ENCODE peak calls at places on chromosomes 11 and 22, in ten cellular contexts. One of them, this sample, is unnamed. For H3K27me3, the result is how much of the 10 kb centered on the place peaks cover.

GRCh38 chr11:15136166-15136565 is 21.4 kb downstream of the INSC start:
- DNase-seq in Peyer's patch: no peak
- DNase-seq in heart left ventricle: no peak
- DNase-seq in prostate gland: no peak
- DNase-seq in uterus: no peak
- DNase-seq in GM12878: no peak
- DNase-seq in HCT116: no peak
- DNase-seq in stomach: no peak
- DNase-seq in body of pancreas: no peak
- DNase-seq in testis: no peak
- DNase-seq in this sample: no peak

GRCh38 chr11:61473370-61474025 is 35.1 kb upstream of the LRRC10B start:
- DNase-seq in uterus: no peak
- DNase-seq in prostate gland: no peak
- DNase-seq in GM12878: no peak
- DNase-seq in Peyer's patch: no peak
- DNase-seq in stomach: no peak
- DNase-seq in body of pancreas: no peak
- DNase-seq in HCT116: no peak
- DNase-seq in testis: no peak
- DNase-seq in heart left ventricle: no peak
- DNase-seq in this sample: no peak

GRCh38 chr11:17256512-17256911 is 20.0 kb upstream of the NUCB2 start:
- DNase-seq in uterus: no peak
- DNase-seq in heart left ventricle: no peak
- DNase-seq in GM12878: no peak
- DNase-seq in testis: no peak
- DNase-seq in Peyer's patch: no peak
- DNase-seq in body of pancreas: no peak
- DNase-seq in stomach: no peak
- DNase-seq in prostate gland: no peak
- DNase-seq in HCT116: no peak
- DNase-seq in this sample: no peak

GRCh38 chr22:30433773-30434172 is 8.2 kb downstream of the MTFP1 start:
- DNase-seq in GM12878: no peak
- DNase-seq in body of pancreas: no peak
- DNase-seq in heart left ventricle: no peak
- DNase-seq in prostate gland: no peak
- DNase-seq in HCT116: no peak
- DNase-seq in stomach: no peak
- DNase-seq in testis: no peak
- DNase-seq in uterus: no peak
- DNase-seq in Peyer's patch: no peak
- DNase-seq in this sample: no peak

GRCh38 chr11:68271023-68271780 is 571 bp downstream of the C11orf24 start:
- DNase-seq in prostate gland: no peak
- DNase-seq in uterus: peak
- DNase-seq in stomach: peak
- DNase-seq in body of pancreas: peak
- DNase-seq in testis: peak
- DNase-seq in heart left ventricle: no peak
- DNase-seq in HCT116: peak
- DNase-seq in GM12878: no peak
- DNase-seq in Peyer's patch: peak
- DNase-seq in this sample: peak

GRCh38 chr11:73875380-73875779 is 1.3 kb downstream of the COA4 start:
- DNase-seq in GM12878: no peak
- DNase-seq in body of pancreas: no peak
- DNase-seq in uterus: no peak
- DNase-seq in HCT116: no peak
- DNase-seq in Peyer's patch: no peak
- DNase-seq in heart left ventricle: no peak
- DNase-seq in stomach: no peak
- DNase-seq in prostate gland: no peak
- DNase-seq in testis: no peak
- DNase-seq in this sample: no peak

GRCh38 chr11:110835103-110835502 is 122.9 kb upstream of the ARHGAP20 start:
- DNase-seq in Peyer's patch: no peak
- DNase-seq in HCT116: no peak
- DNase-seq in GM12878: no peak
- DNase-seq in heart left ventricle: no peak
- DNase-seq in prostate gland: no peak
- DNase-seq in testis: no peak
- DNase-seq in stomach: no peak
- DNase-seq in body of pancreas: no peak
- DNase-seq in uterus: no peak
- DNase-seq in this sample: no peak

GRCh38 chr11:80417681-80418080 is 976.9 kb upstream of the TENM4 start:
- DNase-seq in stomach: no peak
- DNase-seq in body of pancreas: no peak
- DNase-seq in uterus: no peak
- DNase-seq in GM12878: no peak
- DNase-seq in heart left ventricle: no peak
- DNase-seq in prostate gland: no peak
- DNase-seq in Peyer's patch: no peak
- DNase-seq in testis: no peak
- DNase-seq in HCT116: no peak
- DNase-seq in this sample: no peak

GRCh38 chr11:119154178-119154577 is 5.3 kb downstream of the ABCG4 start:
- DNase-seq in stomach: no peak
- DNase-seq in uterus: no peak
- DNase-seq in prostate gland: no peak
- DNase-seq in body of pancreas: no peak
- DNase-seq in GM12878: no peak
- DNase-seq in Peyer's patch: no peak
- DNase-seq in testis: no peak
- DNase-seq in HCT116: no peak
- DNase-seq in heart left ventricle: no peak
- DNase-seq in this sample: no peak

GRCh38 chr11:128291835-128292234 is 295.5 kb downstream of the ETS1 start:
- DNase-seq in prostate gland: no peak
- DNase-seq in stomach: peak
- DNase-seq in GM12878: no peak
- DNase-seq in Peyer's patch: peak
- DNase-seq in body of pancreas: no peak
- DNase-seq in HCT116: no peak
- DNase-seq in heart left ventricle: no peak
- DNase-seq in uterus: no peak
- DNase-seq in testis: no peak
- DNase-seq in this sample: no peak

GRCh38 chr11:134607963-134608750 is 196.1 kb upstream of the B3GAT1 start:
- DNase-seq in body of pancreas: no peak
- DNase-seq in uterus: no peak
- DNase-seq in heart left ventricle: no peak
- DNase-seq in stomach: no peak
- DNase-seq in testis: no peak
- DNase-seq in HCT116: no peak
- DNase-seq in GM12878: no peak
- DNase-seq in Peyer's patch: no peak
- DNase-seq in prostate gland: peak
- DNase-seq in this sample: peak

DNA sequence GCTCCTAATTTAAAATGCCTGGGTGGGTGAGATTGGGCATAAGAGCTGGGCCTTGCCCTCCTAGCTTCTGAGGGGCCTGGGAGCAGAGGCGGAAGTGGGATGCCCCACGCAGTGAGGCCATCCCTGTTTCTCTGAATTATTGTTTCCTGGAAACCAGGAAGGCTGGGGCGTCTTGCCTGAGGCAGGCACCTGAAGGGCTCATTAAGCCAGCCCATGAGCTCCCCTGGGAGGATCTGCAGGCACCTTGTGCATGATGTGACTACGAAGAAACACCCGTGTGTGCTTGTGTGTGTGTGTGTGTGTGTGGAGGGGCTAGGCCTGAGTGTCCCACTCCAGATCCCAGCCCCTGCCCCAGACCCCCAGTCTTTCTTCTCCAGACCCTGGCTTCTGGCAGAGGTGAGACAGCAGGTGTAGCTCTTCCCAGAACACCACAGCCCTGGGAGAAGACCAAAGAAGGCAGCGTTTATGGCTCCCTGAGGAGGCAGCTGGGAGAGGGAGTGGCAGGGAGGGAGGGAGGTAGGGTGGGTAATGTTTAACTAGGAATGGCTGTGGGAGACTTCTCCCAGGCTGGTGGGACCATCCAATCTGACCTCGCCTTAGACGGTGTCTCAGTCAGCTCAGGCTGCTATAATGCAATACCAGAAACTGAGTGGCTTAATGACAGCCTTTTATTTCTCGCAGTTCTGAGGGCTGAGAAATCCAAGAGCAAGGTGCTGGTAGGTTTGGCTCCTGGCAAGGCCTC is 2.1 kb upstream of the BATF2 start:
- DNase-seq in heart left ventricle: no peak
- DNase-seq in GM12878: no peak
- DNase-seq in HCT116: no peak
- DNase-seq in uterus: no peak
- DNase-seq in Peyer's patch: no peak
- DNase-seq in prostate gland: no peak
- DNase-seq in stomach: no peak
- DNase-seq in body of pancreas: peak
- DNase-seq in testis: no peak
- DNase-seq in this sample: no peak
- TF ChIP-seq POLR2A in heart left ventricle: no peak
- TF ChIP-seq POLR2A in GM12878: no peak
- TF ChIP-seq POLR2A in HCT116: no peak
- TF ChIP-seq POLR2A in uterus: no peak
- TF ChIP-seq POLR2A in Peyer's patch: peak
- TF ChIP-seq POLR2A in prostate gland: no peak
- TF ChIP-seq POLR2A in stomach: no peak
- TF ChIP-seq POLR2A in body of pancreas: no peak
- TF ChIP-seq POLR2A in testis: no peak
- TF ChIP-seq POLR2A in this sample: no peak

DNA sequence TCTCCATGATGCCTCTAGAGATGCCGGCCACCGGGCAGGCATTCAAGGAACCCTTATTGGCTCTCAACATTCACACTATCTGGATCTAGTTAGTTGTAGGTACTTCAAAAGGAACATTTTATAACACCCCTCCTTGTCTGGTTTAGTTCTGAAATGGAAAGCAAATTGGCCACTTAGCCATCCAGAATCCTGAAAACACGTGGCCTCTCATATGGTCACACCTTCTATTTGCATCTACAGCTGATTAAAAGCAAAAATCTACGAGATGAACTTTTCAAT is 29.2 kb downstream of the ABTB2 start:
- DNase-seq in heart left ventricle: no peak
- DNase-seq in body of pancreas: no peak
- DNase-seq in stomach: no peak
- DNase-seq in GM12878: no peak
- DNase-seq in prostate gland: no peak
- DNase-seq in uterus: no peak
- DNase-seq in testis: no peak
- DNase-seq in Peyer's patch: no peak
- DNase-seq in HCT116: no peak
- DNase-seq in this sample: peak
- H3K27ac ChIP-seq in heart left ventricle: peak
- H3K27ac ChIP-seq in body of pancreas: no peak
- H3K27ac ChIP-seq in stomach: peak
- H3K27ac ChIP-seq in GM12878: no peak
- H3K27ac ChIP-seq in prostate gland: no peak
- H3K27ac ChIP-seq in uterus: peak
- H3K27ac ChIP-seq in testis: no peak
- H3K27ac ChIP-seq in Peyer's patch: no peak
- H3K27ac ChIP-seq in HCT116: no peak
- H3K27ac ChIP-seq in this sample: no peak

GRCh38 chr11:43558056-43558455 is 122.5 kb upstream of the HSD17B12 start:
- DNase-seq in uterus: no peak
- DNase-seq in stomach: no peak
- DNase-seq in body of pancreas: no peak
- DNase-seq in GM12878: no peak
- DNase-seq in heart left ventricle: no peak
- DNase-seq in testis: no peak
- DNase-seq in Peyer's patch: no peak
- DNase-seq in HCT116: no peak
- DNase-seq in prostate gland: no peak
- DNase-seq in this sample: no peak

GRCh38 chr11:43557553-43558031 is 122.9 kb upstream of the HSD17B12 start:
- DNase-seq in GM12878: no peak
- DNase-seq in stomach: no peak
- DNase-seq in Peyer's patch: no peak
- DNase-seq in HCT116: no peak
- DNase-seq in testis: peak
- DNase-seq in uterus: no peak
- DNase-seq in body of pancreas: no peak
- DNase-seq in heart left ventricle: no peak
- DNase-seq in prostate gland: no peak
- DNase-seq in this sample: no peak

GRCh38 chr11:43556892-43557291 is 123.6 kb upstream of the HSD17B12 start:
- DNase-seq in GM12878: no peak
- DNase-seq in Peyer's patch: no peak
- DNase-seq in testis: no peak
- DNase-seq in heart left ventricle: no peak
- DNase-seq in prostate gland: no peak
- DNase-seq in uterus: no peak
- DNase-seq in stomach: no peak
- DNase-seq in HCT116: no peak
- DNase-seq in body of pancreas: no peak
- DNase-seq in this sample: no peak

GRCh38 chr11:43555811-43556210 is 124.7 kb upstream of the HSD17B12 start:
- DNase-seq in GM12878: no peak
- DNase-seq in HCT116: no peak
- DNase-seq in Peyer's patch: no peak
- DNase-seq in testis: peak
- DNase-seq in uterus: peak
- DNase-seq in body of pancreas: peak
- DNase-seq in stomach: no peak
- DNase-seq in heart left ventricle: no peak
- DNase-seq in prostate gland: no peak
- DNase-seq in this sample: peak

DNA sequence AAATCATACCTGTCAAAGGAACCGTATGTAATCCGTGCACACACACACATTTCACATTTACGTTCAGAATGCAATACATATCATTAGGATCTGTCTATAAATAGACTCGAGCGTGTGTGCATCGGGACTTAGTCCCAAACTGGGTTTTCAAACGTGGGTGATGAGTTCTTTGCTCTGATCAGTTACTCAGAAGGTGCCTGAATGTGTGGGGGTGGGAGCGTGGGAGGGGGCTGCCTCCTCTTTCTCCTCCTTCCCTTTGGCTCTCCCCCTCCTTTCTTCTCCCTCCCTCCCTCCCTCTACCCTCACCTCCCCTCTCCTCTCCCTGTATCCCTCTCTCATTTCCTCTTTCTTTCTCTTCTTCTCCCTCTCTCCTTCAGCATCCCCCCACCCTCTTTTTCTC is 124.3 kb upstream of the HSD17B12 start:
- DNase-seq in Peyer's patch: no peak
- DNase-seq in heart left ventricle: no peak
- DNase-seq in GM12878: no peak
- DNase-seq in testis: peak
- DNase-seq in HCT116: no peak
- DNase-seq in stomach: no peak
- DNase-seq in prostate gland: no peak
- DNase-seq in body of pancreas: no peak
- DNase-seq in uterus: no peak
- DNase-seq in this sample: no peak
- H3K27me3 ChIP-seq in Peyer's patch: under half
- H3K27me3 ChIP-seq in heart left ventricle: under half
- H3K27me3 ChIP-seq in GM12878: under half
- H3K27me3 ChIP-seq in testis: under half
- H3K27me3 ChIP-seq in HCT116: half or more
- H3K27me3 ChIP-seq in stomach: under half
- H3K27me3 ChIP-seq in prostate gland: under half
- H3K27me3 ChIP-seq in body of pancreas: under half
- H3K27me3 ChIP-seq in uterus: under half
- H3K27me3 ChIP-seq in this sample: under half

GRCh38 chr22:37282385-37282677 is at the start of gene CYTH4:
- DNase-seq in uterus: no peak
- DNase-seq in testis: peak
- DNase-seq in body of pancreas: peak
- DNase-seq in heart left ventricle: peak
- DNase-seq in HCT116: no peak
- DNase-seq in GM12878: no peak
- DNase-seq in prostate gland: no peak
- DNase-seq in stomach: peak
- DNase-seq in Peyer's patch: peak
- DNase-seq in this sample: peak
- TF ChIP-seq POLR2A in uterus: no peak
- TF ChIP-seq POLR2A in testis: no peak
- TF ChIP-seq POLR2A in body of pancreas: peak
- TF ChIP-seq POLR2A in heart left ventricle: peak
- TF ChIP-seq POLR2A in HCT116: no peak
- TF ChIP-seq POLR2A in GM12878: peak
- TF ChIP-seq POLR2A in prostate gland: no peak
- TF ChIP-seq POLR2A in stomach: no peak
- TF ChIP-seq POLR2A in Peyer's patch: no peak
- TF ChIP-seq POLR2A in this sample: no peak

This sample was measured in thyroid gland.